ENCODE peak calls at places on chromosome 18, in eight cellular contexts. C is retinal pigment epithelial cell; S is SK-N-SH; P is CD8-positive, alpha-beta memory T cell; Z is breast epithelium; J is adrenal gland; K is cardiac muscle cell; G is IMR-90. L is an unnamed sample.

GRCh38 chr18:78632111-78632541 is 347.5 kb upstream of the SALL3 start:
- DNase-seq in C (no peak), S (no peak), P (no peak), Z (no peak), J (no peak), K (no peak), G (peak), L (peak)

GRCh38 chr18:49638209-49638785 is 76.4 kb downstream of the LIPG start:
- DNase-seq in C (no peak), S (peak), P (no peak), Z (no peak), J (no peak), K (no peak), G (no peak), L (no peak)

GRCh38 chr18:41372266-41372665 is 582.8 kb upstream of the PIK3C3 start:
- DNase-seq in C (no peak), S (no peak), P (no peak), Z (no peak), J (no peak), K (no peak), G (no peak), L (no peak)

GRCh38 chr18:53864758-53865157 is 359.7 kb downstream of the MBD2 start:
- DNase-seq in C (no peak), S (peak), P (no peak), Z (no peak), J (no peak), K (peak), G (no peak), L (no peak)

GRCh38 chr18:2617974-2618373 is 37.6 kb upstream of the SMCHD1 start:
- DNase-seq in C (no peak), S (no peak), P (no peak), Z (no peak), J (no peak), K (no peak), G (peak), L (no peak)

GRCh38 chr18:13381907-13382682 is 163.5 kb downstream of the LDLRAD4 start:
- DNase-seq in C (no peak), S (peak), P (no peak), Z (peak), J (peak), K (peak), G (peak), L (peak)

GRCh38 chr18:23585007-23585871 is 1.1 kb downstream of the NPC1 start:
- DNase-seq in C (no peak), S (peak), P (peak), Z (peak), J (no peak), K (peak), G (no peak), L (peak)

GRCh38 chr18:23871410-23871809 is 143.1 kb upstream of the TTC39C start:
- DNase-seq in C (no peak), S (peak), P (peak), Z (peak), J (no peak), K (peak), G (no peak), L (no peak)

GRCh38 chr18:23378470-23378764 is 74.7 kb upstream of the RIOK3 start:
- DNase-seq in C (no peak), S (no peak), P (no peak), Z (no peak), J (no peak), K (no peak), G (peak), L (no peak)

GRCh38 chr18:69326094-69326493 is 74.6 kb upstream of the DOK6 start:
- DNase-seq in C (no peak), S (no peak), P (no peak), Z (no peak), J (no peak), K (no peak), G (no peak), L (no peak)

GRCh38 chr18:42048150-42048549 is 93.1 kb downstream of the PIK3C3 start:
- DNase-seq in C (peak), S (no peak), P (no peak), Z (no peak), J (no peak), K (peak), G (peak), L (no peak)

GRCh38 chr18:33820517-33821368 is 242.7 kb downstream of the ASXL3 start:
- DNase-seq in C (no peak), S (no peak), P (no peak), Z (no peak), J (no peak), K (no peak), G (no peak), L (no peak)

GRCh38 chr18:62555135-62555534 is 32.3 kb downstream of the ZCCHC2 start:
- DNase-seq in C (no peak), S (no peak), P (no peak), Z (no peak), J (no peak), K (peak), G (peak), L (no peak)

GRCh38 chr18:55235094-55235461 is 275.8 kb upstream of the CCDC68 start:
- DNase-seq in C (no peak), S (no peak), P (no peak), Z (no peak), J (no peak), K (no peak), G (no peak), L (no peak)
- H3K4me3 ChIP-seq in C (peak), S (no peak), P (no peak), Z (no peak), J (no peak), K (no peak), G (no peak), L (no peak)

DNA sequence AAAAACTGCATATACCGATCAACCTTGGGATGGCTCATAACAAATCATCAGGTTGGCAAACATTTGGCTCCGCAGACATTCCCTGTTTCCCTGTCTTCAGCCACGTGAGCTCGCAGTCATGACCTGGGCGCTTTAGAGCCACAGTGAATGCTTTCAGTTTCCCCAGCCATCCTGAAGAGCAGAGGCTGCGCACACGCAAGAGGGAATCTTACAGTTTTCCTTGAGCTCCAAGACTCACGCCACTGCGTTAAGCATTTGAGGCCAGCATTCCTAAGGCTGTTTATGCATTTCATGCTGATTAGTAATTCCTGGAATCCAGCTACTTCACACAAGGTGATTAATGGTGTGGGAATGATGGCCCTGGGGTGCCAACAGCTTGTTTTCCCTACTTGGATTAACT is 95.1 kb downstream of the MTCL1 start:
- DNase-seq in C (peak), S (no peak), P (no peak), Z (peak), J (no peak), K (peak), G (peak), L (no peak)
- H3K4me3 ChIP-seq in C (peak), S (no peak), P (no peak), Z (no peak), J (no peak), K (no peak), G (peak), L (no peak)

GRCh38 chr18:80166725-80167124 is 57.7 kb downstream of the ADNP2 start:
- DNase-seq in C (no peak), S (no peak), P (no peak), Z (no peak), J (no peak), K (no peak), G (no peak), L (no peak)
- H3K4me3 ChIP-seq in C (no peak), S (no peak), P (no peak), Z (no peak), J (no peak), K (no peak), G (no peak), L (no peak)

GRCh38 chr18:9913526-9914333 is at the start of gene VAPA:
- DNase-seq in C (peak), S (peak), P (peak), Z (peak), J (peak), K (peak), G (peak), L (peak)

GRCh38 chr18:9914334-9914583 is 443 bp downstream of the VAPA start:
- DNase-seq in C (no peak), S (peak), P (no peak), Z (no peak), J (no peak), K (no peak), G (no peak), L (no peak)

GRCh38 chr18:9915291-9916066 is 1.7 kb downstream of the VAPA start:
- DNase-seq in C (no peak), S (no peak), P (no peak), Z (no peak), J (no peak), K (no peak), G (peak), L (no peak)

GRCh38 chr18:9914584-9915290 is 921 bp downstream of the VAPA start:
- DNase-seq in C (peak), S (no peak), P (peak), Z (peak), J (peak), K (peak), G (peak), L (peak)

DNA sequence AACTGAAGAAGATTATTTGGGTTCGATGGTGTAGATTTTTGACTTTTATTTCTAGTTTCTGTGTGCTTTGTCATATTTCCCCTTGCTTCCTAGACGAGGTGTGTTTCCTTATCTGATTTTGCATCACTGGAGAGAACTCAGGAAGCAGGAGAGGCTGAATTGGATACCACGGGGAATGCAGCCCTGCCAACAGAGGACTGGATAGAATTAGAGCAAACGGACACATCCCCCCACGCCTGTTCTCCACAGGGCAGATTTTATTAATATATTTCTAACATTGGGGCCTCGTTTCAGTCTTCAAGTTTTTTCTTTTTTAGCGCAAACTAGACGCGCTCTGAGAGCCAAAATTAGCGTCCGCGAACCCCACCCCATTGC is 678 bp upstream of the VAPA start:
- DNase-seq in C (no peak), S (no peak), P (no peak), Z (no peak), J (no peak), K (no peak), G (no peak), L (no peak)
- H3K4me3 ChIP-seq in C (peak), S (peak), P (peak), Z (peak), J (no peak), K (peak), G (peak), L (peak)

GRCh38 chr18:66564236-66564635 is 39.7 kb downstream of the CDH19 start:
- DNase-seq in C (no peak), S (no peak), P (no peak), Z (no peak), J (no peak), K (no peak), G (no peak), L (no peak)
- H3K4me3 ChIP-seq in C (no peak), S (no peak), P (no peak), Z (no peak), J (no peak), K (no peak), G (no peak), L (no peak)